ENCODE peak calls at places on chromosomes 13 and 19, in six cellular contexts. R is body of pancreas, A is heart left ventricle, G is BE2C, S is lung, O is IMR-90. K is an unnamed sample.

GRCh38 chr13:83895994-83896580 is 13.8 kb upstream of the SLITRK1 start:
- DNase-seq in S (no peak), A (no peak), R (no peak), G (no peak), O (peak; percentile 6), K (no peak)

GRCh38 chr19:38649305-38650179 is 2.1 kb downstream of the ACTN4 start:
- DNase-seq in R (peak; percentile 83), O (no peak), S (peak; percentile 62), A (peak; percentile 38), G (no peak), K (no peak)

GRCh38 chr19:15091918-15092753 is 10.1 kb downstream of the OR1I1 start:
- DNase-seq in R (peak; percentile 85), O (peak; percentile 71), A (no peak), G (peak; percentile 44), S (no peak), K (no peak)

GRCh38 chr19:1503089-1503924 is 9.5 kb downstream of the ADAMTSL5 start:
- DNase-seq in R (peak; percentile 65), G (peak; percentile 75), A (no peak), S (no peak), O (peak; percentile 32), K (peak; percentile 68)

GRCh38 chr13:24097667-24098066 is 62.9 kb upstream of the SPATA13 start:
- DNase-seq in A (no peak), O (no peak), G (no peak), S (no peak), R (no peak), K (no peak)

GRCh38 chr13:97434417-97435296 is 688 bp downstream of the RAP2A start:
- DNase-seq in S (peak; percentile 34), R (peak; percentile 44), A (peak; percentile 49), G (peak; percentile 53), O (peak; percentile 20), K (peak; percentile 76)

GRCh38 chr19:51082641-51083040 is at the start of gene KLK14:
- DNase-seq in O (no peak), A (no peak), R (no peak), G (no peak), S (no peak), K (no peak)

GRCh38 chr19:54154603-54155345 is 4.7 kb downstream of the LENG1 start:
- DNase-seq in R (no peak), S (no peak), A (no peak), O (no peak), G (no peak), K (no peak)

GRCh38 chr13:80473695-80474094 is 132.8 kb upstream of the SPRY2 start:
- DNase-seq in G (no peak), R (no peak), O (peak; percentile 18), S (no peak), A (no peak), K (no peak)

GRCh38 chr19:1843116-1843515 is 5.2 kb downstream of the REXO1 start:
- DNase-seq in R (no peak), O (no peak), G (no peak), S (no peak), A (no peak), K (no peak)

GRCh38 chr19:23914402-23915286 is at the start of gene ZNF726:
- DNase-seq in A (peak; percentile 84), G (peak; percentile 89), R (peak; percentile 73), O (peak; percentile 87), S (peak; percentile 93), K (peak; percentile 54)

GRCh38 chr13:51981355-51981754 is 29.9 kb downstream of the ATP7B start:
- DNase-seq in R (no peak), S (no peak), A (no peak), G (no peak), O (no peak), K (no peak)

GRCh38 chr13:19910336-19911072 is 47.1 kb upstream of the ZMYM5 start:
- DNase-seq in S (no peak), O (peak; percentile 49), G (no peak), A (no peak), R (no peak), K (no peak)

GRCh38 chr19:46714523-46715106 is 2.3 kb downstream of the PRKD2 start:
- DNase-seq in O (no peak), G (no peak), R (no peak), A (no peak), S (no peak), K (peak; percentile 65)

GRCh38 chr13:25803626-25804025 is 248.2 kb downstream of the SHISA2 start:
- DNase-seq in G (no peak), S (no peak), R (no peak), A (no peak), O (no peak), K (no peak)

GRCh38 chr13:30737511-30738342 is 2.4 kb downstream of the ALOX5AP start:
- DNase-seq in R (no peak), S (no peak), A (no peak), G (no peak), O (no peak), K (peak; percentile 32)

GRCh38 chr13:43301341-43301969 is 278.1 kb downstream of the DNAJC15 start:
- DNase-seq in O (peak; percentile 57), G (no peak), S (no peak), A (no peak), R (no peak), K (no peak)

GRCh38 chr19:13846533-13847032 is 30.4 kb upstream of the NANOS3 start:
- DNase-seq in G (peak; percentile 94), A (peak; percentile 95), S (peak; percentile 87), O (peak; percentile 93), R (peak; percentile 77), K (peak; percentile 93)

GRCh38 chr13:92136449-92137180 is 738.2 kb downstream of the GPC5 start:
- DNase-seq in G (no peak), A (no peak), O (no peak), S (no peak), R (no peak), K (no peak)

GRCh38 chr13:24076124-24076523 is 84.4 kb upstream of the SPATA13 start:
- DNase-seq in G (no peak), R (peak; percentile 86), A (no peak), O (no peak), S (no peak), K (no peak)

GRCh38 chr13:22461854-22462565 is 718.8 kb upstream of the SGCG start:
- DNase-seq in R (no peak), S (no peak), O (no peak), A (no peak), G (no peak), K (no peak)

GRCh38 chr13:105336706-105337582 is 1198.5 kb downstream of the EFNB2 start:
- DNase-seq in O (peak; percentile 55), R (peak; percentile 26), A (no peak), G (no peak), S (no peak), K (no peak)

GRCh38 chr13:30429721-30430694 is 7.7 kb downstream of the UBE2L5 start:
- DNase-seq in S (no peak), A (no peak), R (no peak), O (peak; percentile 95), G (no peak), K (peak; percentile 26)

GRCh38 chr19:15283141-15283885 is 49.0 kb downstream of the BRD4 start:
- DNase-seq in S (no peak), A (peak; percentile 64), O (peak; percentile 59), G (no peak), R (no peak), K (no peak)

GRCh38 chr13:73883162-73883561 is 251.0 kb downstream of the KLF12 start:
- DNase-seq in R (no peak), G (no peak), S (no peak), A (no peak), O (no peak), K (no peak)

GRCh38 chr13:20006206-20006605 is 47.7 kb downstream of the ZMYM2 start:
- DNase-seq in S (no peak), G (no peak), A (no peak), R (no peak), O (peak; percentile 81), K (no peak)

GRCh38 chr13:99131410-99131809 is 69.2 kb upstream of the UBAC2 start:
- DNase-seq in A (no peak), R (no peak), O (no peak), G (no peak), S (no peak), K (no peak)

GRCh38 chr19:13932911-13933393 is 5.3 kb downstream of the PODNL1 start:
- DNase-seq in A (no peak), G (no peak), S (no peak), O (no peak), R (no peak), K (no peak)

GRCh38 chr19:5539431-5539833 is 28.3 kb downstream of the TINCR start:
- DNase-seq in R (no peak), S (no peak), A (peak; percentile 63), G (peak; percentile 37), O (no peak), K (no peak)

GRCh38 chr13:33075996-33076395 is 59.8 kb downstream of the KL start:
- DNase-seq in R (no peak), G (no peak), O (no peak), A (no peak), S (no peak), K (no peak)

GRCh38 chr19:913080-913748 is at the start of gene R3HDM4:
- DNase-seq in A (peak; percentile 84), R (peak; percentile 83), G (peak; percentile 82), S (peak; percentile 75), O (peak; percentile 37), K (peak; percentile 80)

GRCh38 chr13:113052206-113052605 is 53.4 kb upstream of the F7 start:
- DNase-seq in S (no peak), R (no peak), A (no peak), G (no peak), O (no peak), K (no peak)

GRCh38 chr13:30329009-30329585 is 21.7 kb upstream of the KATNAL1 start:
- DNase-seq in O (no peak), S (no peak), A (no peak), G (no peak), R (no peak), K (no peak)

GRCh38 chr13:36207672-36208071 is 6.7 kb downstream of the SOHLH2 start:
- DNase-seq in G (no peak), O (no peak), A (no peak), R (no peak), S (no peak), K (no peak)
- TF ChIP-seq CTCF in G (peak; percentile 21), O (peak; percentile 1), A (peak; percentile 26), R (no peak), S (no peak), K (no peak)

DNA sequence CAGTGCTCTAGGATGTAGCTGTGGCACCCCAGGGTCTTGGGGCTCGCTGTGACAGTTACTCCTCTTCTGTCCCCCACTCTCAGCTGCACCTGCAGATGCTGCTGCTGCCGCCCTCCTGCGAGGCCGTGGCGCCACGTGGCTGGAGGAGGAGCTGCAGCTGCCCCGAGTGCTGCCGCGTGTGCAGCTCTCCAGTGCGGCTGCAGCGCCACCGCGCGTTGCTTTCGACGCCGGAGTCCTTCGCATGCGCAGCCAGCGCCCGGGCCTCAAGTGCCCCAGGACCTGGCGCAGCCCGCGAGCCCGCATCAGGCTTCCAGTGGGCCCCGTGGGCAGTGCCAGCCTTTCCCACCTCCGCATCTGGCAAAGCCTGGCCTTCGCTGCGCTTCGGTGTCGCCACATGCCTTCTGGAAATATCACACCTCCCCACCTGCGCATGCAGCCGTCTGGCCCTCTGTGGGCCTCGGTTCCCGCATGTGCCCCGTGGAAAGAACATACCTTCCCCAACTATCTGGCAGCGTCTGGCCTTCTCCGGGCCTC is 692 bp upstream of the ZNF580 start:
- DNase-seq in G (peak; percentile 74), O (peak; percentile 68), A (peak; percentile 69), S (peak; percentile 64), R (peak; percentile 65), K (peak; percentile 88)
- H3K27me3 ChIP-seq in G (no peaks in the 10 kb centered on the region), O (no peaks in the 10 kb centered on the region), A (no peaks in the 10 kb centered on the region), S (no peaks in the 10 kb centered on the region), R (no peaks in the 10 kb centered on the region), K (no peaks in the 10 kb centered on the region)

GRCh38 chr13:106617561-106617960 is 49.6 kb upstream of the ARGLU1 start:
- DNase-seq in A (no peak), O (peak; percentile 39), S (no peak), G (no peak), R (no peak), K (no peak)
- TF ChIP-seq CTCF in A (no peak), O (no peak), S (no peak), G (no peak), R (no peak), K (no peak)

GRCh38 chr13:107573184-107573583 is 642.2 kb downstream of the LIG4 start:
- DNase-seq in G (no peak), S (no peak), R (no peak), O (no peak), A (no peak), K (no peak)
- H3K27me3 ChIP-seq in G (no peaks in the 10 kb centered on the region), S (no peaks in the 10 kb centered on the region), R (no peaks in the 10 kb centered on the region), O (no peaks in the 10 kb centered on the region), A (no peaks in the 10 kb centered on the region), K (no peaks in the 10 kb centered on the region)